ENCODE peak calls at places on chromosomes 2 and 18, in five cellular contexts. W is tibial artery, T is RWPE2, F is dorsolateral prefrontal cortex, B is body of pancreas. H is an unnamed sample.

GRCh38 chr2:66587216-66587615 is 152.3 kb downstream of the MEIS1 start:
- DNase-seq in B (peak; percentile 63), W (no peak), F (no peak), T (no peak), H (no peak)

GRCh38 chr2:109238580-109238979 is 109.6 kb downstream of the SH3RF3 start:
- DNase-seq in B (peak; percentile 80), W (peak; percentile 85), T (peak; percentile 84), F (peak; percentile 39), H (no peak)

GRCh38 chr2:138275881-138276280 is 225.7 kb upstream of the SPOPL start:
- DNase-seq in F (no peak), T (no peak), W (no peak), B (peak; percentile 26), H (no peak)

GRCh38 chr18:35136248-35136647 is 95.0 kb downstream of the MAPRE2 start:
- DNase-seq in F (no peak), B (no peak), W (no peak), T (no peak), H (no peak)

GRCh38 chr2:176503760-176504159 is 234.5 kb downstream of the MTX2 start:
- DNase-seq in W (no peak), F (no peak), T (no peak), B (no peak), H (no peak)

GRCh38 chr2:218997730-218998129 is 4.5 kb upstream of the CRYBA2 start:
- DNase-seq in W (no peak), T (no peak), F (no peak), B (no peak), H (no peak)

GRCh38 chr2:109348645-109349554 is 219.9 kb downstream of the SH3RF3 start:
- DNase-seq in T (no peak), W (no peak), B (no peak), F (no peak), H (no peak)

GRCh38 chr18:79985172-79985571 is 3.2 kb downstream of the TXNL4A start:
- DNase-seq in F (no peak), B (no peak), W (no peak), T (no peak), H (no peak)

GRCh38 chr2:17643031-17643615 is 102.6 kb downstream of the VSNL1 start:
- DNase-seq in B (peak; percentile 58), F (peak; percentile 65), T (peak; percentile 77), W (peak; percentile 63), H (no peak)

GRCh38 chr18:6571239-6571602 is 156.5 kb upstream of the L3MBTL4 start:
- DNase-seq in W (no peak), T (no peak), F (no peak), B (no peak), H (no peak)

GRCh38 chr18:62566199-62566598 is 43.4 kb downstream of the ZCCHC2 start:
- DNase-seq in F (peak; percentile 81), B (peak; percentile 56), W (peak; percentile 75), T (no peak), H (peak; percentile 33)

GRCh38 chr18:73124165-73124564 is 256.4 kb upstream of the NETO1 start:
- DNase-seq in F (no peak), W (no peak), T (no peak), B (no peak), H (no peak)

GRCh38 chr2:36455788-36456187 is 100.2 kb downstream of the CRIM1 start:
- DNase-seq in B (no peak), W (no peak), F (no peak), T (no peak), H (no peak)

GRCh38 chr2:160225722-160226121 is 25.6 kb upstream of the ITGB6 start:
- DNase-seq in W (no peak), T (no peak), B (peak; percentile 76), F (no peak), H (no peak)

GRCh38 chr18:57441395-57441794 is 6.2 kb downstream of the ONECUT2 start:
- DNase-seq in B (no peak), W (no peak), T (no peak), F (no peak), H (no peak)

GRCh38 chr18:3771121-3771971 is 321.4 kb downstream of the TGIF1 start:
- DNase-seq in T (peak; percentile 72), F (peak; percentile 85), B (peak; percentile 91), W (peak; percentile 84), H (peak; percentile 84)

GRCh38 chr2:32058130-32058529 is 5.2 kb upstream of the SPAST start:
- DNase-seq in T (no peak), F (no peak), B (no peak), W (no peak), H (no peak)

GRCh38 chr18:79641722-79642497 is 37.7 kb upstream of the CTDP1 start:
- DNase-seq in B (no peak), W (no peak), F (no peak), T (no peak), H (no peak)

GRCh38 chr18:24757134-24757533 is 296.7 kb downstream of the HRH4 start:
- DNase-seq in F (no peak), W (no peak), T (no peak), B (no peak), H (no peak)

GRCh38 chr2:241951920-241952319 is 82.4 kb downstream of the RTP5 start:
- DNase-seq in W (no peak), T (no peak), F (no peak), B (no peak), H (no peak)

GRCh38 chr2:69437751-69438154 is 518 bp upstream of the NFU1 start:
- DNase-seq in B (peak; percentile 58), F (peak; percentile 47), W (peak; percentile 69), T (no peak), H (no peak)

GRCh38 chr2:53593891-53594585 is 173.6 kb upstream of the CHAC2 start:
- DNase-seq in B (no peak), F (no peak), W (no peak), T (no peak), H (no peak)

GRCh38 chr2:77522883-77523282 is 707 bp upstream of the LRRTM4 start:
- DNase-seq in W (no peak), B (no peak), T (no peak), F (no peak), H (no peak)

GRCh38 chr2:239267411-239267941 is 133.3 kb downstream of the HDAC4 start:
- DNase-seq in W (peak; percentile 82), T (peak; percentile 65), B (peak; percentile 83), F (peak; percentile 57), H (no peak)

GRCh38 chr18:76544511-76545350 is 49.7 kb upstream of the ZNF516 start:
- DNase-seq in T (no peak), W (no peak), B (no peak), F (no peak), H (no peak)

GRCh38 chr2:113157108-113157896 is 16.5 kb upstream of the PSD4 start:
- DNase-seq in T (no peak), B (peak; percentile 81), F (peak; percentile 7), W (no peak), H (no peak)

GRCh38 chr2:168611896-168612650 is 156.0 kb downstream of the CERS6 start:
- DNase-seq in T (no peak), F (no peak), W (no peak), B (no peak), H (no peak)

GRCh38 chr18:74440808-74441427 is 16.2 kb downstream of the DIPK1C start:
- DNase-seq in W (no peak), F (no peak), T (no peak), B (no peak), H (no peak)

GRCh38 chr18:3452750-3453539 is 3.0 kb downstream of the TGIF1 start:
- DNase-seq in F (no peak), B (no peak), W (no peak), T (no peak), H (no peak)

GRCh38 chr2:230416061-230416721 is at the start of gene SP100:
- DNase-seq in B (peak; percentile 88), T (no peak), W (peak; percentile 86), F (no peak), H (no peak)

GRCh38 chr2:11896386-11896785 is 150.0 kb downstream of the LPIN1 start:
- DNase-seq in B (no peak), F (no peak), T (no peak), W (no peak), H (no peak)

GRCh38 chr2:104412384-104412783 is 441.5 kb upstream of the POU3F3 start:
- DNase-seq in F (peak; percentile 78), W (no peak), B (peak; percentile 43), T (no peak), H (peak; percentile 33)

GRCh38 chr2:48852938-48853337 is 97.4 kb upstream of the LHCGR start:
- DNase-seq in T (no peak), F (no peak), B (no peak), W (no peak), H (no peak)

GRCh38 chr18:111292-112014 is 46.9 kb upstream of the USP14 start:
- DNase-seq in B (peak; percentile 84), F (peak; percentile 24), T (peak; percentile 79), W (peak; percentile 40), H (no peak)

DNA sequence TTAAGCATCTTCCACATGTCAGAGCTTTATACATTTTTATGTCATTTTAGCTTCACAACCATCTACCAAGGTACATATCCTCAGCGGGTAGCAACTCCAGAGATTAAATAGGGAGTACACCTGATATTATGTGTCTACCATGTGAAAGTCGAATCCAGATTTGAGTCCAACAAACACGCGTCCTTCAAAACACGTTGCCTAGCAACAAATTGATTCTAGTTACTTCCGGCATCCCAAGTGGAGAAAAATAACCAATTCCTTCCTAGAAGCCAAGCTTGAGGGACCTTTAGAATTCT is 222 bp upstream of the ERICH2 start:
- DNase-seq in F (no peak), W (no peak), B (peak; percentile 79), T (no peak), H (no peak)
- H3K27ac ChIP-seq in F (no peak overlapping the region), W (peak overlapping the region; percentile 85), B (peak overlapping the region; percentile 78), T (peak overlapping the region; percentile 45), H (no peak overlapping the region)

DNA sequence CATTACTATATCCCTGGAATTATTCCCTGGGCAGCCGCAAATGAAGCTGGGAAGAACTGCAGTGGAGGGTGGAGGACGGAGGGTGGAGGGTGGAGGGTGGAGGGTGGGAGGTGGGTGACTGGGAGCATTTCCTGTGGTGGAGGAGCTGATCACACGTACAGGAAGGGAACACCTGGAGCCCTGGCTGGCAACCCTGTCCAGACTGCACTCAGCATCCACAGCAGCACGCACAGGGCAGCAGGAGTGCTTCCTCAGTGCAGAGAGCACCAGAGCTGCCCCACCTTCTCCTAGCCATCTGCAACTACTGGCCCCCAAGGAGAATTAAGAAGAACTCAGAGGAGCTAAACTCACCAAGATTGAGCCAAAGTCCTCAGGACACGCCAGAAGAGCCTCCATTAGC is 249.9 kb downstream of the EIPR1 start:
- DNase-seq in B (no peak), W (no peak), F (no peak), T (no peak), H (no peak)
- H3K27ac ChIP-seq in B (no peak overlapping the region), W (no peak overlapping the region), F (peak overlapping the region; percentile 32), T (no peak overlapping the region), H (no peak overlapping the region)

GRCh38 chr18:49638209-49638785 is 76.4 kb downstream of the LIPG start:
- DNase-seq in T (no peak), W (no peak), F (no peak), B (peak; percentile 34), H (no peak)
- H3K27ac ChIP-seq in T (no peak overlapping the region), W (no peak overlapping the region), F (no peak overlapping the region), B (no peak overlapping the region), H (no peak overlapping the region)

DNA sequence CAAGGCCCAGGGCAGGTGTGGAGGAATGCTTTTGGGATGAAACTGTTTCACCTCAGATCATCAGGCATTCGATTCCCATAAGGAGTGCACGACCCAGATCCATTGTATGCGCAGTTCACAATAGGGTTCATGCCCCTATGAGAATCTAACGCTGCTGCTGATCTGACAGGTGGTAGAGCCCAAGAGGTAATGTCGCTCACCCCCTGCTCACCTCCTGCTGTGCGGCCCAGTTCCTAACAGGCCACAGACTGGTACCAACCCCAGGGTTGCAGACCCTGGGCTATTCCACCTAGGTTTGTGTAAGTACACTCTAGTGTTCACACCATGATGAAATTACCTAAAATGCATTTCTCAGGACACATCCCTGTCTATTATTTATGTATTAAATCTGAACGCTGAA is 72.5 kb downstream of the COPS8 start:
- DNase-seq in B (no peak), W (no peak), F (no peak), T (no peak), H (no peak)
- H3K27ac ChIP-seq in B (no peak overlapping the region), W (no peak overlapping the region), F (no peak overlapping the region), T (no peak overlapping the region), H (no peak overlapping the region)